ENCODE peak calls at places on chromosomes 7 and 10, in four cellular contexts. H is CD8-positive, alpha-beta T cell; N is lower lobe of right lung; U is neural crest cell. Q is an unnamed sample.
A peak's percentile ranks its signal among the peaks of the same experiment; 100 is the strongest.

GRCh38 chr7:142405122-142405765 is 147.4 kb upstream of the PRSS58 start:
- DNase-seq in H (no peak), U (no peak), N (no peak), Q (no peak)

GRCh38 chr10:122861724-122862161 is 16.1 kb upstream of the CUZD1 start:
- DNase-seq in H (no peak), U (no peak), N (no peak), Q (no peak)

GRCh38 chr10:33252794-33253203 is 81.7 kb downstream of the NRP1 start:
- DNase-seq in H (no peak), U (no peak), N (no peak), Q (no peak)

GRCh38 chr10:92880233-92880861 is 32.0 kb downstream of the EXOC6 start:
- DNase-seq in U (no peak), N (no peak), H (no peak), Q (no peak)

GRCh38 chr10:27816305-27816704 is 70.7 kb upstream of the MKX start:
- DNase-seq in U (no peak), H (no peak), N (no peak), Q (no peak)

GRCh38 chr7:112201421-112201820 is 4.8 kb downstream of the DOCK4 start:
- DNase-seq in H (no peak), N (no peak), U (no peak), Q (no peak)

GRCh38 chr7:151851782-151852181 is 25.1 kb downstream of the PRKAG2 start:
- DNase-seq in U (no peak), N (peak; percentile 76), H (no peak), Q (no peak)

GRCh38 chr10:77603529-77603927 is 34.1 kb downstream of the KCNMA1 start:
- DNase-seq in U (no peak), H (no peak), N (peak; percentile 56), Q (no peak)

GRCh38 chr7:125645770-125646169 is 716.1 kb upstream of the POT1 start:
- DNase-seq in N (no peak), H (no peak), U (no peak), Q (no peak)

GRCh38 chr7:73705551-73705920 is 13.9 kb downstream of the STX1A start:
- DNase-seq in N (no peak), H (no peak), U (no peak), Q (no peak)

GRCh38 chr7:73706122-73707044 is 13.1 kb downstream of the STX1A start:
- DNase-seq in U (no peak), H (no peak), N (no peak), Q (no peak)

GRCh38 chr7:73703985-73704639 is 15.4 kb downstream of the STX1A start:
- DNase-seq in N (peak; percentile 65), H (no peak), U (peak; percentile 65), Q (no peak)

GRCh38 chr7:73703649-73703984 is 15.9 kb downstream of the STX1A start:
- DNase-seq in N (no peak), H (no peak), U (no peak), Q (no peak)

GRCh38 chr7:73704640-73705550 is 14.6 kb downstream of the STX1A start:
- DNase-seq in U (no peak), N (peak; percentile 65), H (no peak), Q (no peak)
- TF ChIP-seq CTCF in U (no peak), N (no peak), H (no peak), Q (no peak)

GRCh38 chr7:46396501-46396900 is 475.4 kb upstream of the IGFBP3 start:
- DNase-seq in U (no peak), N (no peak), H (no peak), Q (no peak)
- TF ChIP-seq CTCF in U (no peak), N (no peak), H (no peak), Q (no peak)

GRCh38 chr7:128861957-128862570 is 592 bp upstream of the ATP6V1F start:
- DNase-seq in N (no peak), U (no peak), H (no peak), Q (no peak)

GRCh38 chr7:128858380-128859231 is 4.0 kb upstream of the ATP6V1F start:
- DNase-seq in H (no peak), U (no peak), N (no peak), Q (no peak)

GRCh38 chr7:128859232-128860157 is 3.2 kb upstream of the ATP6V1F start:
- DNase-seq in U (no peak), H (no peak), N (no peak), Q (no peak)

GRCh38 chr7:128862571-128863432 is at the start of gene ATP6V1F:
- DNase-seq in N (peak; percentile 98), U (peak; percentile 100), H (peak; percentile 99), Q (peak; percentile 99)

GRCh38 chr7:128860158-128861073 is 2.2 kb upstream of the ATP6V1F start:
- DNase-seq in H (no peak), N (no peak), U (no peak), Q (no peak)
- TF ChIP-seq CTCF in H (no peak), N (no peak), U (no peak), Q (no peak)

GRCh38 chr7:134485202-134485601 is 26.3 kb upstream of the AKR1B1 start:
- DNase-seq in U (no peak), N (no peak), H (no peak), Q (no peak)
- TF ChIP-seq CTCF in U (no peak), N (no peak), H (no peak), Q (no peak)

GRCh38 chr7:127580612-127581011 is 4.8 kb downstream of the GCC1 start:
- DNase-seq in H (no peak), U (no peak), N (no peak), Q (no peak)
- TF ChIP-seq CTCF in H (no peak), U (no peak), N (no peak), Q (no peak)

GRCh38 chr10:118775478-118775877 is 20.7 kb upstream of the CACUL1 start:
- DNase-seq in H (no peak), U (no peak), N (no peak), Q (no peak)
- TF ChIP-seq CTCF in H (no peak), U (peak; percentile 24), N (peak; percentile 14), Q (no peak)

GRCh38 chr7:6026011-6026819 is 5.0 kb upstream of the ANKRD61 start:
- DNase-seq in H (peak; percentile 62), U (peak; percentile 6), N (peak; percentile 85), Q (peak; percentile 68)
- TF ChIP-seq CTCF in H (no peak), U (peak; percentile 44), N (peak; percentile 38), Q (peak; percentile 47)

Q was measured in natural killer cell.